ENCODE peak calls at places on chromosomes 5 and 9, in four cellular contexts. Z, A, E and H are unnamed samples.

GRCh38 chr9:12732971-12733370 is 39.8 kb downstream of the TYRP1 start:
- DNase-seq in E (no peak), Z (no peak), A (no peak), H (no peak)

GRCh38 chr9:137705906-137706305 is 87.1 kb downstream of the EHMT1 start:
- DNase-seq in E (peak; percentile 32), Z (no peak), A (no peak), H (no peak)

GRCh38 chr5:151251001-151251551 is 1.9 kb upstream of the GM2A start:
- DNase-seq in E (no peak), A (no peak), Z (peak; percentile 49), H (no peak)

GRCh38 chr5:17696625-17697024 is 62.4 kb downstream of the TAF11L14 start:
- DNase-seq in E (no peak), A (no peak), Z (no peak), H (no peak)

GRCh38 chr5:55672477-55672911 is 39.6 kb downstream of the SLC38A9 start:
- DNase-seq in A (no peak), Z (no peak), E (no peak), H (no peak)

GRCh38 chr9:93451762-93452709 is 551 bp downstream of the FAM120A start:
- DNase-seq in Z (no peak), E (peak; percentile 35), A (peak; percentile 28), H (peak; percentile 32)

GRCh38 chr9:129166962-129167557 is 11.0 kb downstream of the IER5L start:
- DNase-seq in E (peak; percentile 92), Z (no peak), A (peak; percentile 72), H (no peak)

GRCh38 chr5:398475-399295 is 44.3 kb upstream of the EXOC3 start:
- DNase-seq in E (no peak), Z (no peak), A (no peak), H (no peak)

GRCh38 chr5:115531787-115532367 is 12.7 kb downstream of the FEM1C start:
- DNase-seq in A (no peak), Z (no peak), E (no peak), H (no peak)

GRCh38 chr9:117414906-117415583 is at the start of gene ASTN2:
- DNase-seq in A (no peak), E (no peak), Z (no peak), H (peak; percentile 13)

GRCh38 chr5:143557061-143557818 is 153.8 kb upstream of the NR3C1 start:
- DNase-seq in Z (peak; percentile 11), E (no peak), A (no peak), H (no peak)

DNA sequence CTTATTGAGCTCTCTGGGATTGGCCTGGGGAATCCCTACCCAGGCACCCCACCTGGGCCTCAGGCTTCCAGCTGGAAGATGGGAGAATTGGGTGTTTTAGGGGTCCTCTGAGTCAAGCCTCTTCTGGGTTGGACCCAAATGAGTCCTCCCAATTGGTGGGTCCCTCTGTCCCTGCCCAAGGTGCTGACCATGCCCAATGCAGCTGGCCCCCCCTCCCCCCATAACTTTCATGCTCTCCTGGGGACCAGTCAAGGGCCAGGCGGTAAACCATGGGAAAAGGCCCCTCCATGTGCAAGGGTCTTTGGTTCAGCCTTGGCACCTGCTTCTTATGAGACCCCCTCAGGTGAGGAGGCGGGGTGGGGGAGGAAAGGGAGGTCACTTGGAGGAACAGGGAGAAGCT is 3.4 kb upstream of the PSD2 start:
- DNase-seq in E (no peak), Z (no peak), A (no peak), H (no peak)
- TF ChIP-seq SPI1 in E (no peak), Z (no peak), A (no peak), H (no peak)

GRCh38 chr9:926976-927375 is 49.5 kb upstream of the DMRT3 start:
- DNase-seq in E (no peak), A (no peak), Z (no peak), H (no peak)

GRCh38 chr9:933356-933755 is 43.1 kb upstream of the DMRT3 start:
- DNase-seq in Z (no peak), A (no peak), E (no peak), H (no peak)

GRCh38 chr9:922731-923130 is 53.7 kb upstream of the DMRT3 start:
- DNase-seq in E (no peak), Z (no peak), A (no peak), H (no peak)

GRCh38 chr9:929719-930118 is 46.7 kb upstream of the DMRT3 start:
- DNase-seq in A (no peak), E (no peak), Z (no peak), H (no peak)

GRCh38 chr9:928363-929042 is 48.0 kb upstream of the DMRT3 start:
- DNase-seq in E (peak; percentile 17), Z (no peak), A (no peak), H (peak; percentile 19)
- TF ChIP-seq SPI1 in E (no peak), Z (no peak), A (no peak), H (no peak)

GRCh38 chr9:127783111-127783621 is 2.7 kb upstream of the CDK9 start:
- DNase-seq in E (no peak), Z (peak; percentile 73), A (peak; percentile 93), H (no peak)
- TF ChIP-seq SPI1 in E (peak; percentile 31), Z (peak; percentile 82), A (peak; percentile 83), H (peak; percentile 71)

DNA sequence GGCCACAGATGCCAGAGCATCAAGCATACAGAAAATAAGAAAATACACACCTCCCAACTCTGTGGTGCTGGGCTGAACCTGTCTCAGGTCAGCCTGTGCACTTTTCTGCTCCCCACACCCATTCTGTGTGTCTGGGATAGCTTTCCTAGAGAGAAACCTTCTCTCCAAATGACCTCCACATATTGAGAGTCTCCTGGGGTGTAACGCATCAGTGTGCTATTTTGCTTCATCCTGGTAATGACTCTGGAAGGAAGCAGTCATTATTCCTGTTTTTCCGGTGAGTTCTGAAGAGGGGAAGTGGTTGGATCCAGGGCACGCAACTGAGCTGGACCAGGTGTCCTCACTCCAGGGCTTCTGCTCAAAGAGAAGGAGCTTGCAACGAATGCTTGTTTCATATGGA is 73.2 kb upstream of the SH3PXD2B start:
- DNase-seq in A (no peak), E (no peak), Z (no peak), H (no peak)
- TF ChIP-seq SPI1 in A (no peak), E (no peak), Z (no peak), H (no peak)

DNA sequence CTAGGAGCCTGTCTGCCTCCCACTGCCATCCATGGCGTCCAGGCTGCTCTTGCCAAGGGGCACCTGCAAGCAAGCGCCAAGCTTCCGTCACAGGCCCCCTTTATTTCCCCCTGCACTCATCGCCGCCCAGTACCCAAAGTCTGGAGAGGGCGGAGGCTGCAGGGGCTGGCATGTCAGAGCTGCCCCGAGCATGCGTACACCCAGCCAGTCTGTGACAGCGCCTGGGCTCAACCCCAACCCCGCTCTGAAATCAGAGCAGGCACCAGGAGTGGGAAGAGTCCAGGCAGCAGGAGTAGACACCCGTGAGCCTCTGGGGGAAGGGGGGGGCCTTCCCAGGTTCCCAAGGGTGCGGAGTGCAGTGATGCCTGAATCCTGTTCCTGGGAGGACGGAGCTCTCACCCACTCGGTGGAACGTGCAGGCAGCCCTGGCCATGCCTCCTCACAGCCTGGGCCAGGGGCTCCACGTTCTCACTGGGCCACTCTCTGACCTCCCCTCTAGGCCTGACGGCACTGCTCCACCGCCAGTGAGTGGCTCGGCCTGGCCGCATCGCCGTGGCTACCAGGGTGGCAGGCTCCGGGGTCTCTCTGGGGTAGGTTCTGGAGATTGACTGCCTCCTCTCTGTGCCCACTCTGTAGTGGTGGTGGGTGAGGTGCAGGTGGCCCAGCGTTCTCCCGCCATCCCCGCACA is 469.0 kb downstream of the CDH9 start:
- DNase-seq in E (no peak), A (no peak), Z (no peak), H (no peak)
- TF ChIP-seq SPI1 in E (no peak), A (no peak), Z (no peak), H (no peak)

GRCh38 chr5:137254153-137254552 is 245.0 kb downstream of the SPOCK1 start:
- DNase-seq in E (no peak), A (no peak), Z (no peak), H (no peak)

GRCh38 chr5:137250421-137250820 is 248.7 kb downstream of the SPOCK1 start:
- DNase-seq in E (no peak), A (no peak), Z (no peak), H (no peak)

GRCh38 chr5:137252513-137252912 is 246.6 kb downstream of the SPOCK1 start:
- DNase-seq in Z (no peak), E (no peak), A (no peak), H (no peak)

GRCh38 chr5:137254695-137255094 is 244.4 kb downstream of the SPOCK1 start:
- DNase-seq in A (no peak), E (no peak), Z (no peak), H (no peak)
- TF ChIP-seq SPI1 in A (no peak), E (no peak), Z (no peak), H (no peak)

DNA sequence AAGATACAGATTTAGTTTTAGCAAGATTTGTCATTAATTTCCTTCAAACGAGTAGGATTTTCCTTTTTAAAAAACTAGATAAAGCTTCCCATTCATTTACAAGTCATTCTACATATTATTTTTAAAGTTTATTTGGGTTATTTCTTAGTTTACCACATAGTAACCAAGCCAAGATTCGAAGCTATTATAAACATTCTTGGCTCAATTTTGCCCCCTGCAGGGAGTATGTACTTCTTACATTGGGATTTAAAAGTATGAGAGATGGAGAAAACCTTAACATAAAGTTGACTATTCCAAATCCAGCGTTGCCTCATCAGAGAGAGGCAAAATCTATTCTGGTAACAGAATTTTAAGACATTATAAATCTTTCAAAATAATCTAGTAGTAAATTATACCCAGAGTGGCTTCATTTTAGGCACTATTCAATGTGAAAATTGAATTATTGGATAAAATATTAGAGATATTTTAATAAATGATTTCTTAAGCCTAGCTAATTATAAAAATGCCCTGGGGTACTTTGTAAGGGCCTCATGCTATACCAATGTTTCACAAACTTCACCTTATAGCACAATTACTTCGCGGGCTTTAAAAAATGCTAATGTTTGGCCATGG is 39.1 kb downstream of the FBN2 start:
- DNase-seq in A (peak; percentile 13), Z (no peak), E (no peak), H (no peak)
- TF ChIP-seq SPI1 in A (no peak), Z (no peak), E (no peak), H (no peak)